ENCODE peak calls at places on chromosomes 13 and 19, in nine cellular contexts. R is effector memory CD8-positive, alpha-beta T cell; M is brain microvascular endothelial cell; A is NCI-H1105 treated with DMSO at 0.1 percent for 48 hours; S is HCEC 1CT; O is WTC11; D is GM12865; F is posterior cingulate gyrus; J is NCI-H1092. N is an unnamed sample.

GRCh38 chr19:47315125-47315821 is 5.6 kb downstream of the C5AR1 start:
- DNase-seq in S (peak), O (no peak), M (peak), F (no peak), R (no peak), D (no peak), J (no peak), A (no peak), N (no peak)

GRCh38 chr19:8332976-8333770 is 9.9 kb downstream of the KANK3 start:
- DNase-seq in J (no peak), F (no peak), D (no peak), O (peak), M (no peak), S (no peak), R (no peak), A (no peak), N (no peak)

GRCh38 chr19:41297628-41298326 is 12.2 kb upstream of the CCDC97 start:
- DNase-seq in A (no peak), F (no peak), M (no peak), D (peak), S (no peak), O (no peak), R (no peak), J (no peak), N (no peak)

GRCh38 chr13:111339366-111340143 is 19.1 kb downstream of the TEX29 start:
- DNase-seq in D (no peak), R (no peak), F (no peak), M (no peak), J (no peak), O (no peak), S (no peak), A (no peak), N (no peak)

GRCh38 chr19:6719992-6720368 is 470 bp downstream of the C3 start:
- DNase-seq in A (no peak), D (no peak), S (no peak), J (no peak), R (no peak), O (no peak), M (no peak), F (no peak), N (no peak)

GRCh38 chr19:27776020-27776419 is 1436.9 kb downstream of the UQCRFS1 start:
- DNase-seq in O (no peak), A (no peak), S (peak), D (no peak), J (no peak), M (peak), R (no peak), F (no peak), N (no peak)

GRCh38 chr13:31670831-31671617 is 68.3 kb upstream of the RXFP2 start:
- DNase-seq in F (no peak), O (no peak), M (no peak), J (no peak), D (no peak), A (no peak), R (no peak), S (no peak), N (no peak)

GRCh38 chr13:52036037-52036436 is 11.5 kb downstream of the UTP14C start:
- DNase-seq in J (no peak), S (no peak), R (no peak), D (no peak), F (no peak), A (no peak), M (no peak), O (no peak), N (no peak)

GRCh38 chr19:8148410-8149231 is 771 bp downstream of the FBN3 start:
- DNase-seq in A (peak), F (no peak), R (no peak), S (no peak), J (no peak), D (no peak), M (no peak), O (peak), N (no peak)

GRCh38 chr19:15759962-15760565 is 22.3 kb downstream of the OR10H3 start:
- DNase-seq in S (no peak), M (no peak), J (no peak), O (peak), F (no peak), A (no peak), D (peak), R (no peak), N (no peak)

GRCh38 chr13:97125810-97126738 is 96.1 kb upstream of the MBNL2 start:
- DNase-seq in O (no peak), D (peak), S (peak), J (no peak), A (no peak), F (no peak), R (no peak), M (no peak), N (no peak)

GRCh38 chr19:19866599-19867248 is 1.0 kb downstream of the ZNF253 start:
- DNase-seq in D (peak), O (peak), A (peak), S (no peak), R (no peak), M (no peak), J (peak), F (no peak), N (no peak)

GRCh38 chr13:75372517-75372916 is 109.5 kb downstream of the TBC1D4 start:
- DNase-seq in O (no peak), M (peak), R (peak), F (no peak), D (peak), S (peak), J (peak), A (peak), N (peak)

GRCh38 chr19:17579523-17580244 is 24.2 kb downstream of the COLGALT1 start:
- DNase-seq in F (no peak), D (peak), M (peak), R (no peak), S (peak), J (no peak), A (no peak), O (peak), N (no peak)

GRCh38 chr19:47047272-47047930 is 1.0 kb downstream of the TMEM160 start:
- DNase-seq in M (no peak), A (no peak), D (no peak), S (no peak), F (no peak), O (no peak), J (no peak), R (no peak), N (no peak)

GRCh38 chr13:43640476-43640875 is 146.3 kb downstream of the ENOX1 start:
- DNase-seq in A (no peak), M (no peak), R (no peak), O (no peak), F (no peak), D (no peak), S (no peak), J (no peak), N (no peak)

GRCh38 chr13:108283110-108283509 is 13.6 kb downstream of the TNFSF13B start:
- DNase-seq in A (no peak), D (no peak), J (no peak), S (no peak), O (no peak), M (no peak), R (no peak), F (no peak), N (no peak)

GRCh38 chr19:18110833-18111232 is 13.3 kb downstream of the MAST3 start:
- DNase-seq in A (no peak), F (no peak), S (no peak), J (no peak), M (no peak), O (peak), D (no peak), R (no peak), N (no peak)

GRCh38 chr13:43307921-43308433 is 284.6 kb downstream of the DNAJC15 start:
- DNase-seq in A (peak), D (peak), R (no peak), F (peak), M (peak), S (peak), J (peak), O (no peak), N (peak)

GRCh38 chr13:104286566-104287290 is 1220.5 kb upstream of the SLC10A2 start:
- DNase-seq in R (no peak), S (no peak), A (no peak), F (no peak), M (no peak), D (no peak), O (peak), J (peak), N (peak)

GRCh38 chr13:41137951-41138350 is 5.3 kb upstream of the KBTBD6 start:
- DNase-seq in R (no peak), O (no peak), S (peak), A (no peak), J (no peak), F (no peak), D (no peak), M (peak), N (no peak)

GRCh38 chr13:30739646-30740642 is 4.6 kb downstream of the ALOX5AP start:
- DNase-seq in S (peak), R (peak), M (peak), O (no peak), F (no peak), D (peak), J (no peak), A (no peak), N (no peak)

GRCh38 chr13:91406619-91407018 is 8.2 kb downstream of the GPC5 start:
- DNase-seq in M (peak), D (peak), J (peak), S (peak), O (peak), F (no peak), A (peak), R (peak), N (peak)

GRCh38 chr19:15456871-15457700 is 7.3 kb downstream of the RASAL3 start:
- DNase-seq in A (peak), F (peak), R (no peak), S (no peak), M (no peak), D (peak), O (peak), J (no peak), N (no peak)

GRCh38 chr19:32767951-32768679 is 48.5 kb downstream of the TDRD12 start:
- DNase-seq in F (no peak), R (no peak), D (no peak), S (no peak), O (no peak), M (no peak), J (no peak), A (no peak), N (no peak)

GRCh38 chr13:113766035-113766800 is 7.2 kb downstream of the TMEM255B start:
- DNase-seq in S (no peak), R (no peak), A (no peak), D (no peak), J (no peak), M (no peak), F (no peak), O (no peak), N (no peak)

N was measured in COR-L47.